ENCODE peak calls at places on chromosome 2, in seven cellular contexts. P is PC-9, H is MM.1S, W is astrocyte, Y is mammary epithelial cell, X is GM23338, I is HCT116. R is an unnamed sample.
A peak's percentile ranks its signal among the peaks of the same experiment; 100 is the strongest.

GRCh38 chr2:230927711-230928341 is 2.8 kb upstream of the GPR55 start:
- DNase-seq in P (no peak), H (no peak), W (no peak), Y (no peak), X (no peak), I (no peak), R (no peak)

GRCh38 chr2:169768262-169768995 is 30.2 kb upstream of the SSB start:
- DNase-seq in P (no peak), H (no peak), W (no peak), Y (no peak), X (peak; percentile 21), I (no peak), R (no peak)

GRCh38 chr2:23430263-23430662 is 45.3 kb downstream of the KLHL29 start:
- DNase-seq in P (no peak), H (no peak), W (peak; percentile 94), Y (no peak), X (no peak), I (no peak), R (no peak)

GRCh38 chr2:196274387-196274809 is 103.0 kb upstream of the STK17B start:
- DNase-seq in P (no peak), H (peak; percentile 90), W (no peak), Y (peak; percentile 51), X (no peak), I (no peak), R (peak; percentile 41)

GRCh38 chr2:115558725-115559124 is 1116.3 kb downstream of the DPP10 start:
- DNase-seq in P (no peak), H (no peak), W (no peak), Y (no peak), X (peak; percentile 41), I (no peak), R (no peak)

GRCh38 chr2:6864251-6864758 is 1.4 kb downstream of the CMPK2 start:
- DNase-seq in P (no peak), H (no peak), W (no peak), Y (no peak), X (no peak), I (no peak), R (no peak)

GRCh38 chr2:101995804-101996203 is 4.0 kb downstream of the IL1R2 start:
- DNase-seq in P (no peak), H (no peak), W (no peak), Y (no peak), X (no peak), I (no peak), R (no peak)

GRCh38 chr2:75705921-75706320 is 4.8 kb downstream of the GCFC2 start:
- DNase-seq in P (peak; percentile 57), H (no peak), W (peak; percentile 4), Y (no peak), X (no peak), I (no peak), R (no peak)

GRCh38 chr2:191115391-191115790 is 35.4 kb downstream of the STAT4 start:
- DNase-seq in P (no peak), H (no peak), W (peak; percentile 43), Y (peak; percentile 96), X (no peak), I (no peak), R (no peak)

GRCh38 chr2:151063271-151063670 is 198.4 kb downstream of the RBM43 start:
- DNase-seq in P (no peak), H (no peak), W (peak; percentile 75), Y (peak; percentile 70), X (no peak), I (no peak), R (peak; percentile 4)

GRCh38 chr2:169705927-169706326 is 11.7 kb downstream of the PHOSPHO2 start:
- DNase-seq in P (no peak), H (no peak), W (peak; percentile 70), Y (no peak), X (no peak), I (no peak), R (no peak)

GRCh38 chr2:230043461-230043860 is 25.3 kb downstream of the SLC16A14 start:
- DNase-seq in P (no peak), H (no peak), W (no peak), Y (no peak), X (no peak), I (no peak), R (no peak)

GRCh38 chr2:85589982-85590791 is 5.4 kb upstream of the RNF181 start:
- DNase-seq in P (no peak), H (no peak), W (peak; percentile 100), Y (peak; percentile 49), X (no peak), I (no peak), R (no peak)

GRCh38 chr2:156435725-156436476 is at the start of gene GPD2:
- DNase-seq in P (peak; percentile 74), H (peak; percentile 15), W (peak; percentile 82), Y (peak; percentile 61), X (peak; percentile 95), I (peak; percentile 70), R (peak; percentile 96)

GRCh38 chr2:179898873-179899272 is 37.5 kb upstream of the ZNF385B start:
- DNase-seq in P (no peak), H (peak; percentile 78), W (peak; percentile 2), Y (peak; percentile 26), X (peak; percentile 91), I (peak; percentile 61), R (peak; percentile 24)

GRCh38 chr2:159684796-159685195 is 27.5 kb upstream of the MARCHF7 start:
- DNase-seq in P (peak; percentile 64), H (no peak), W (peak; percentile 73), Y (peak; percentile 67), X (no peak), I (peak; percentile 12), R (no peak)

GRCh38 chr2:120845281-120845680 is 109.6 kb downstream of the GLI2 start:
- DNase-seq in P (no peak), H (no peak), W (no peak), Y (no peak), X (no peak), I (no peak), R (no peak)

GRCh38 chr2:218024871-218025270 is 22.1 kb upstream of the TNS1 start:
- DNase-seq in P (no peak), H (no peak), W (no peak), Y (no peak), X (no peak), I (no peak), R (no peak)

GRCh38 chr2:142165790-142166189 is 35.0 kb upstream of the LRP1B start:
- DNase-seq in P (no peak), H (peak; percentile 59), W (peak; percentile 46), Y (peak; percentile 74), X (peak; percentile 76), I (peak; percentile 47), R (peak; percentile 61)

GRCh38 chr2:239726091-239726591 is 299.0 kb downstream of the NDUFA10 start:
- DNase-seq in P (no peak), H (no peak), W (no peak), Y (no peak), X (no peak), I (no peak), R (no peak)

GRCh38 chr2:120934891-120935338 is 199.2 kb downstream of the GLI2 start:
- DNase-seq in P (peak; percentile 82), H (no peak), W (peak; percentile 93), Y (peak; percentile 82), X (no peak), I (peak; percentile 69), R (peak; percentile 79)

GRCh38 chr2:72143441-72144356 is 4.0 kb downstream of the CYP26B1 start:
- DNase-seq in P (no peak), H (no peak), W (no peak), Y (no peak), X (peak; percentile 42), I (no peak), R (no peak)

GRCh38 chr2:72141032-72141645 is 6.5 kb downstream of the CYP26B1 start:
- DNase-seq in P (no peak), H (no peak), W (no peak), Y (no peak), X (no peak), I (no peak), R (no peak)

GRCh38 chr2:72141881-72142742 is 5.5 kb downstream of the CYP26B1 start:
- DNase-seq in P (no peak), H (no peak), W (no peak), Y (no peak), X (no peak), I (no peak), R (no peak)

GRCh38 chr2:72144412-72144745 is 3.3 kb downstream of the CYP26B1 start:
- DNase-seq in P (no peak), H (no peak), W (no peak), Y (no peak), X (no peak), I (no peak), R (no peak)

GRCh38 chr2:72142743-72143440 is 4.8 kb downstream of the CYP26B1 start:
- DNase-seq in P (no peak), H (no peak), W (no peak), Y (no peak), X (peak; percentile 73), I (no peak), R (peak; percentile 86)
- TF ChIP-seq EZH2 in P (no peak), H (no peak), W (peak; percentile 15), Y (no peak), X (peak; percentile 18), I (no peak), R (no peak)

DNA sequence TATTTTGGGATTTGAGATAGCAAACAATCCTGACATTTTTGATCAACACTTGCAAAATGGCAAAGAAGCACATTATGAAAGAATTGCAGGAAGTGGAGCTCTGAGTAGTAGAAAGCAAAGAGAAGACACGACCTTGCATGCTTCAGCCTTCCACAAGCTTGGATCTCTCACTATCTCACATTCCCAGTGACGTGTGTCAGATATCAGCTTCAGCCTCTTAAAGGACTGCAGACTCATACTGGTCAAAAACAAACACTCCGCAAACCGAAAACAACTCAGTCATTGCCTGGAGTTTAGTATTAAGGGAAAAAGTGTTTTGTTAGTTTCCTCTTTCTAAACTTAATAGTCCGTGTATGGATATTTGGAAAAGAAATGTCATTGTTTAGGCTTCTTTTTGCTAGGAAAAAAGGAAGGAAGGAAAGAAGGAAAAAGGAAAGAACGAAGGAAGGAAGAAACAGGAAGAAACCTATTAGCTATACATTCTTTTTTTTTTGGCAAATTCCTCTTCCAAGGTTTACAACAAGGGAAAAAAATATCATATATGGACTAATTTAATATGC is 32.6 kb upstream of the SLC40A1 start:
- DNase-seq in P (peak; percentile 69), H (no peak), W (peak; percentile 92), Y (no peak), X (no peak), I (no peak), R (peak; percentile 75)
- H3K27ac ChIP-seq in P (peak overlapping the region; percentile 43), H (no peak overlapping the region), W (peak overlapping the region; percentile 75), Y (no peak overlapping the region), X (no peak overlapping the region), I (no peak overlapping the region), R (peak overlapping the region; percentile 86)

GRCh38 chr2:73208258-73208657 is 5.8 kb upstream of the SMYD5 start:
- DNase-seq in P (no peak), H (no peak), W (no peak), Y (no peak), X (no peak), I (no peak), R (no peak)
- H3K27me3 ChIP-seq in P (no peaks in the 10 kb centered on the region), H (peaks cover 2% of the 10 kb centered on the region), W (peaks cover 32% of the 10 kb centered on the region), Y (peaks cover 2% of the 10 kb centered on the region), X (peaks cover 34% of the 10 kb centered on the region), I (no peaks in the 10 kb centered on the region), R (peaks cover 22% of the 10 kb centered on the region)

DNA sequence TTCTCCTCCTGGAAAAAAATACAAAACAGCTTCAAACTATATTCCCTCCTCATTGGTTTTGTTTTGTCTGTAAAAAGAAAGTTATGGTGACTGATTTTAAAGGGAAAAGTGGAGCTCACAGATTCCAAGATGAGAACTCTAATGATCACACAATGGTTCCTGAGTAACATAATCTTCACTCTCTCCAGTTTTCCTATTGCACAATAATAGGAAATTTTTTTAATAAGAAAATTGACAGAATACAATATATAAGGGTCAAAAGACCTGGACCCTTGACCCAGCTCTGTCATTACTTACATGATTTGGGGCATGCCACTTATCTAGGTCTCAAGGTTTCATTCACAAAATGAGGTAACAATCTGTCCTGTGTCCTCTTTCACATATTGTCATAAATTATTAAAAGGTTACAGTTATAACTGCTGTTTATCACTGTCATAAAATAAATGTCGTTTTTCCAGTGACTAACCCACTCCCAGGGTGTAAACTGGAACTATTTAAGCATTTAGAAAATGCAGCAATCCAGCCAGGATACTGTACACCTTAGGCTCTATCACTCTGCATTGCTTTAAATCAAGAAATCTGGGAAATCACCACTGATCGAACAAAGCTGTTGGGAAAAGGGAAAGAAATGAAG is 4.1 kb downstream of the MGAT4A start:
- DNase-seq in P (no peak), H (no peak), W (no peak), Y (no peak), X (no peak), I (no peak), R (no peak)
- TF ChIP-seq EZH2 in P (no peak), H (no peak), W (no peak), Y (no peak), X (no peak), I (no peak), R (no peak)